ENCODE peak calls at places on chromosomes 3 and 15, in six cellular contexts. One of them, this sample, is unnamed.

GRCh38 chr3:10638466-10638865 is 133.1 kb upstream of the ATP2B2 start:
- DNase-seq in GM23338: no peak
- DNase-seq in adrenal gland: no peak
- DNase-seq in GM13976: no peak
- DNase-seq in epithelial cell of proximal tubule: no peak
- DNase-seq in K562: no peak
- DNase-seq in this sample: no peak

GRCh38 chr3:134085034-134085775 is 55.5 kb upstream of the SLCO2A1 start:
- DNase-seq in adrenal gland: no peak
- DNase-seq in GM23338: no peak
- DNase-seq in epithelial cell of proximal tubule: no peak
- DNase-seq in GM13976: no peak
- DNase-seq in K562: no peak
- DNase-seq in this sample: peak

GRCh38 chr3:196670335-196670734 is 30.8 kb downstream of the NRROS start:
- DNase-seq in adrenal gland: no peak
- DNase-seq in K562: no peak
- DNase-seq in GM23338: no peak
- DNase-seq in epithelial cell of proximal tubule: no peak
- DNase-seq in GM13976: no peak
- DNase-seq in this sample: no peak

GRCh38 chr15:55861115-55861514 is 118.2 kb upstream of the PRTG start:
- DNase-seq in GM23338: no peak
- DNase-seq in epithelial cell of proximal tubule: no peak
- DNase-seq in GM13976: no peak
- DNase-seq in adrenal gland: no peak
- DNase-seq in K562: no peak
- DNase-seq in this sample: no peak

GRCh38 chr15:67108122-67108871 is 42.9 kb downstream of the SMAD3 start:
- DNase-seq in K562: no peak
- DNase-seq in adrenal gland: no peak
- DNase-seq in epithelial cell of proximal tubule: no peak
- DNase-seq in GM13976: no peak
- DNase-seq in GM23338: no peak
- DNase-seq in this sample: no peak

GRCh38 chr3:172102123-172102882 is 62.9 kb downstream of the FNDC3B start:
- DNase-seq in K562: no peak
- DNase-seq in GM13976: no peak
- DNase-seq in GM23338: no peak
- DNase-seq in adrenal gland: no peak
- DNase-seq in epithelial cell of proximal tubule: no peak
- DNase-seq in this sample: no peak

GRCh38 chr3:61725851-61726333 is 164.5 kb downstream of the PTPRG start:
- DNase-seq in GM23338: peak
- DNase-seq in adrenal gland: peak
- DNase-seq in epithelial cell of proximal tubule: peak
- DNase-seq in K562: no peak
- DNase-seq in GM13976: no peak
- DNase-seq in this sample: no peak

GRCh38 chr15:66226736-66227135 is 26.8 kb downstream of the MEGF11 start:
- DNase-seq in GM13976: no peak
- DNase-seq in adrenal gland: no peak
- DNase-seq in K562: no peak
- DNase-seq in GM23338: no peak
- DNase-seq in epithelial cell of proximal tubule: no peak
- DNase-seq in this sample: no peak

GRCh38 chr3:140151321-140151720 is 216.3 kb downstream of the CLSTN2 start:
- DNase-seq in GM23338: no peak
- DNase-seq in K562: no peak
- DNase-seq in GM13976: no peak
- DNase-seq in adrenal gland: no peak
- DNase-seq in epithelial cell of proximal tubule: no peak
- DNase-seq in this sample: no peak

GRCh38 chr3:16090013-16090412 is 84.5 kb upstream of the GALNT15 start:
- DNase-seq in GM23338: no peak
- DNase-seq in adrenal gland: peak
- DNase-seq in epithelial cell of proximal tubule: no peak
- DNase-seq in GM13976: no peak
- DNase-seq in K562: no peak
- DNase-seq in this sample: no peak

GRCh38 chr3:45623846-45624245 is 29.3 kb downstream of the LIMD1 start:
- DNase-seq in GM13976: no peak
- DNase-seq in K562: no peak
- DNase-seq in epithelial cell of proximal tubule: no peak
- DNase-seq in GM23338: no peak
- DNase-seq in adrenal gland: no peak
- DNase-seq in this sample: no peak

GRCh38 chr15:30033211-30033610 is 49.5 kb upstream of the GOLGA8J start:
- DNase-seq in adrenal gland: no peak
- DNase-seq in GM23338: no peak
- DNase-seq in K562: no peak
- DNase-seq in GM13976: no peak
- DNase-seq in epithelial cell of proximal tubule: no peak
- DNase-seq in this sample: no peak

GRCh38 chr3:4712109-4712508 is 219.0 kb downstream of the ITPR1 start:
- DNase-seq in GM13976: no peak
- DNase-seq in epithelial cell of proximal tubule: peak
- DNase-seq in adrenal gland: no peak
- DNase-seq in GM23338: peak
- DNase-seq in K562: no peak
- DNase-seq in this sample: no peak

GRCh38 chr3:46695177-46695961 is 1.9 kb upstream of the ALS2CL start:
- DNase-seq in K562: peak
- DNase-seq in GM13976: peak
- DNase-seq in epithelial cell of proximal tubule: no peak
- DNase-seq in GM23338: peak
- DNase-seq in adrenal gland: peak
- DNase-seq in this sample: no peak

GRCh38 chr3:34107669-34108068 is 309.2 kb downstream of the PDCD6IP start:
- DNase-seq in epithelial cell of proximal tubule: no peak
- DNase-seq in GM13976: peak
- DNase-seq in K562: no peak
- DNase-seq in adrenal gland: no peak
- DNase-seq in GM23338: no peak
- DNase-seq in this sample: no peak

GRCh38 chr3:5274116-5274515 is 86.6 kb downstream of the EDEM1 start:
- DNase-seq in epithelial cell of proximal tubule: no peak
- DNase-seq in GM13976: no peak
- DNase-seq in GM23338: no peak
- DNase-seq in adrenal gland: no peak
- DNase-seq in K562: no peak
- DNase-seq in this sample: no peak

GRCh38 chr3:194488007-194488742 is 1.4 kb upstream of the ATP13A3 start:
- DNase-seq in epithelial cell of proximal tubule: no peak
- DNase-seq in K562: peak
- DNase-seq in adrenal gland: no peak
- DNase-seq in GM13976: peak
- DNase-seq in GM23338: no peak
- DNase-seq in this sample: no peak

GRCh38 chr15:76614725-76615124 is 278.2 kb downstream of the ISL2 start:
- DNase-seq in K562: no peak
- DNase-seq in GM13976: no peak
- DNase-seq in epithelial cell of proximal tubule: no peak
- DNase-seq in adrenal gland: no peak
- DNase-seq in GM23338: no peak
- DNase-seq in this sample: no peak

GRCh38 chr3:106036706-106037105 is 167.9 kb upstream of the CBLB start:
- DNase-seq in epithelial cell of proximal tubule: no peak
- DNase-seq in GM23338: no peak
- DNase-seq in GM13976: no peak
- DNase-seq in adrenal gland: no peak
- DNase-seq in K562: no peak
- DNase-seq in this sample: no peak

GRCh38 chr3:140010391-140010790 is 75.4 kb downstream of the CLSTN2 start:
- DNase-seq in GM13976: no peak
- DNase-seq in adrenal gland: no peak
- DNase-seq in epithelial cell of proximal tubule: no peak
- DNase-seq in K562: no peak
- DNase-seq in GM23338: no peak
- DNase-seq in this sample: no peak

GRCh38 chr15:80494311-80494710 is 90.1 kb downstream of the ARNT2 start:
- DNase-seq in adrenal gland: no peak
- DNase-seq in GM13976: no peak
- DNase-seq in K562: no peak
- DNase-seq in epithelial cell of proximal tubule: peak
- DNase-seq in GM23338: no peak
- DNase-seq in this sample: no peak

GRCh38 chr15:37106490-37107001 is 6.2 kb upstream of the MEIS2 start:
- DNase-seq in GM23338: peak
- DNase-seq in K562: peak
- DNase-seq in adrenal gland: peak
- DNase-seq in epithelial cell of proximal tubule: no peak
- DNase-seq in GM13976: no peak
- DNase-seq in this sample: no peak

GRCh38 chr15:32641517-32642059 is at the start of gene SCG5:
- DNase-seq in adrenal gland: peak
- DNase-seq in GM13976: no peak
- DNase-seq in GM23338: peak
- DNase-seq in K562: peak
- DNase-seq in epithelial cell of proximal tubule: no peak
- DNase-seq in this sample: no peak

GRCh38 chr3:161349529-161350278 is 21.6 kb downstream of the SPTSSB start:
- DNase-seq in GM13976: no peak
- DNase-seq in K562: no peak
- DNase-seq in GM23338: peak
- DNase-seq in epithelial cell of proximal tubule: peak
- DNase-seq in adrenal gland: peak
- DNase-seq in this sample: no peak

GRCh38 chr3:44110643-44111042 is 131.0 kb upstream of the TOPAZ1 start:
- DNase-seq in GM13976: no peak
- DNase-seq in adrenal gland: no peak
- DNase-seq in K562: no peak
- DNase-seq in GM23338: no peak
- DNase-seq in epithelial cell of proximal tubule: no peak
- DNase-seq in this sample: no peak

GRCh38 chr15:85764649-85765277 is 30.0 kb downstream of the KLHL25 start:
- DNase-seq in GM23338: no peak
- DNase-seq in K562: no peak
- DNase-seq in adrenal gland: no peak
- DNase-seq in GM13976: no peak
- DNase-seq in epithelial cell of proximal tubule: no peak
- DNase-seq in this sample: no peak

GRCh38 chr3:182618085-182618732 is 175.1 kb upstream of the ATP11B start:
- DNase-seq in epithelial cell of proximal tubule: no peak
- DNase-seq in GM13976: no peak
- DNase-seq in K562: peak
- DNase-seq in GM23338: peak
- DNase-seq in adrenal gland: no peak
- DNase-seq in this sample: no peak
- TF ChIP-seq CTCF in epithelial cell of proximal tubule: peak
- TF ChIP-seq CTCF in GM13976: peak
- TF ChIP-seq CTCF in K562: peak
- TF ChIP-seq CTCF in GM23338: peak
- TF ChIP-seq CTCF in adrenal gland: no peak
- TF ChIP-seq CTCF in this sample: no peak

DNA sequence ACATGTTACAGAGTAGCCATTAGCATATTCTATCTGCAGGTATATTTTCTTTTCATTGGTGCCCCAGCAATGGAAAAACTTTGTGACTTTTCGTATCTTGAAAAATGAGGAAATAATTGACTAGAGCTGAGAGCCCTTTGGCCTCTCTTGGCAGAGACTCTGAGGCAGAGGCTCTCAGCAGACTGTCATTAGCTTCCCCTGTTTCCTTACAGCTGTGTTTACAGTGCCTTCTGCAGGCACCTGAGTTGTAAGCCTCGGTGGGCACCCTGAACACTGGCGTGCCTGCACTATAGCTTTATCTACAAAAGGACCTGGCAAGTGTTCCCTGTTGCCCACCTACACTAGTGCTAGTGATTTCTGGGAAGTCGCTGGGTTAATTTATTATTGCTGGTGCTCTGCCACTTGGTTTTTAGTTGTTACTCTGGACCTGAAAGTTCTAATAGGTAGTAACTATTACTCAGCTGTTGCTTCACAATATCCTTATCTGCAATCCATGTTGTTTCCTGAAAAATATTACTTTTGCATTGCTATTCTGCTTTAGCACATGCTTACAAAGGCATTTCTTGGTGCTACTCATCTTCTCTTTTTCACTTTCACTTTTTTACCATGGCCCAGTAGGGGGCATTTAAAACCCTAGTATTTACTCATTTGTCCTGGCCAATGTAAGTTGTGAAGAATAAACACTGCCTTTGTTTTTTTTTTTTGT is 7.8 kb upstream of the GPR171 start:
- DNase-seq in adrenal gland: no peak
- DNase-seq in K562: no peak
- DNase-seq in GM23338: peak
- DNase-seq in GM13976: no peak
- DNase-seq in epithelial cell of proximal tubule: no peak
- DNase-seq in this sample: no peak
- TF ChIP-seq CTCF in adrenal gland: no peak
- TF ChIP-seq CTCF in K562: no peak
- TF ChIP-seq CTCF in GM23338: peak
- TF ChIP-seq CTCF in GM13976: no peak
- TF ChIP-seq CTCF in epithelial cell of proximal tubule: peak
- TF ChIP-seq CTCF in this sample: no peak

GRCh38 chr3:49656541-49657112 is 17.5 kb upstream of the APEH start:
- DNase-seq in GM23338: no peak
- DNase-seq in epithelial cell of proximal tubule: no peak
- DNase-seq in adrenal gland: no peak
- DNase-seq in K562: peak
- DNase-seq in GM13976: no peak
- DNase-seq in this sample: no peak
- TF ChIP-seq CTCF in GM23338: no peak
- TF ChIP-seq CTCF in epithelial cell of proximal tubule: no peak
- TF ChIP-seq CTCF in adrenal gland: no peak
- TF ChIP-seq CTCF in K562: peak
- TF ChIP-seq CTCF in GM13976: no peak
- TF ChIP-seq CTCF in this sample: no peak

DNA sequence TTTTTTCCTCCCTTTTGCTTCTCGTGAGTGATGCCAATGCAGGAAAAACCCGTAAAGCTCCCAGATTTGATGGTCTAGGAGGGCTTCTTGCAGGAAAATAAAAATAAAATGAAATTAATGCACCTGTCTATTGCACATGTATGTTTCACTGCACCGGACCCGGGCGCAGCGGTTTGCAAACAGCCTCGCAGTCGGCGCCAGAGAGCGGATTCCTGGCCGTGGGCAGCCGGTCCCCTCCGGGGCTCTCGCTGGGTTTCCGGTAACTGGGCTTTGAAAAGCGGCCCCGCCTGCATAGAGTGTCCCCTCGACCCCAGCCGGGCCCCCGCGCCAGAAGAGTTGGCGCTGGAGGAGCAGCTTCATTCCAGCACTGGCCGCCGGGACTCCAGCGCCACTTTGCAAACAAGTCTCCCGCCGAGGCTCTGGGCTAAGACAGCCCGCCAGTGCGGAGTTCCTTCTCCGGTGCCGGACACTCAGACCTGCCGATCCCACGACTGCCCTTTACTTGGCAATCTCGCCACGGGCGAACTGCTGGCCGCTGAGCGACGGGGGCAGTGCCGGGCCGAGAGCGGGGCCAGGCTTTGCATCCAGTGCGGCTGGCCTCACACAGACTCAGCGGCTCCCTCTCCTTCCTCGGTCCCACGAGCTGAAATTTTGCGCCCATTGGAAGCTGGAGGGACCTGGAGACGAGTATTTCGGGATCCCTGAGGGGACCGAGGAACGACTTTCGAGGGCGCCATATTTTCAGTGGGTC is 225.9 kb upstream of the C2CD4B start:
- DNase-seq in adrenal gland: peak
- DNase-seq in epithelial cell of proximal tubule: no peak
- DNase-seq in GM13976: peak
- DNase-seq in K562: peak
- DNase-seq in GM23338: peak
- DNase-seq in this sample: peak
- TF ChIP-seq CTCF in adrenal gland: no peak
- TF ChIP-seq CTCF in epithelial cell of proximal tubule: no peak
- TF ChIP-seq CTCF in GM13976: no peak
- TF ChIP-seq CTCF in K562: no peak
- TF ChIP-seq CTCF in GM23338: no peak
- TF ChIP-seq CTCF in this sample: no peak